ENCODE peak calls at places on chromosomes 13 and 19, in nine cellular contexts. W is testis, S is body of pancreas, T is BE2C, X is heart right ventricle, L is left ventricle myocardium inferior, H is adipocyte, I is neural progenitor cell, E is transverse colon. D is an unnamed sample.

GRCh38 chr13:93621051-93621450 is 394.4 kb downstream of the GPC6 start:
- DNase-seq in T (no peak), E (no peak), W (no peak), I (no peak), S (no peak), L (no peak), H (no peak), X (no peak), D (no peak)

GRCh38 chr19:30539981-30540380 is 167.8 kb downstream of the ZNF536 start:
- DNase-seq in I (no peak), E (no peak), H (no peak), L (no peak), X (no peak), W (no peak), S (no peak), T (no peak), D (no peak)

GRCh38 chr19:10580979-10581631 is 6.0 kb downstream of the AP1M2 start:
- DNase-seq in L (peak; percentile 85), X (peak; percentile 88), T (peak; percentile 91), H (peak; percentile 98), E (peak; percentile 91), W (peak; percentile 96), I (peak; percentile 97), S (peak; percentile 88), D (peak; percentile 96)

GRCh38 chr13:97068146-97068545 is 73.9 kb upstream of the OXGR1 start:
- DNase-seq in L (no peak), S (no peak), X (no peak), E (no peak), H (no peak), T (no peak), W (no peak), I (no peak), D (no peak)

GRCh38 chr13:68993154-68993553 is 1114.5 kb upstream of the ATXN8OS start:
- DNase-seq in S (no peak), L (no peak), T (no peak), I (no peak), H (no peak), W (no peak), E (no peak), X (no peak), D (no peak)

GRCh38 chr13:45799451-45799850 is 52.1 kb downstream of the SIAH3 start:
- DNase-seq in S (no peak), E (no peak), T (peak; percentile 37), H (no peak), I (peak; percentile 51), L (peak; percentile 48), W (no peak), X (no peak), D (peak; percentile 15)

GRCh38 chr13:102295316-102296048 is 106.4 kb downstream of the FGF14 start:
- DNase-seq in W (no peak), S (no peak), X (no peak), E (no peak), H (no peak), L (no peak), I (no peak), T (no peak), D (no peak)

GRCh38 chr13:28464861-28465260 is 30.1 kb downstream of the FLT1 start:
- DNase-seq in W (no peak), T (no peak), E (no peak), I (no peak), L (no peak), H (no peak), S (no peak), X (no peak), D (no peak)

GRCh38 chr13:112562254-112562653 is 25.7 kb downstream of the TUBGCP3 start:
- DNase-seq in E (no peak), X (no peak), I (no peak), L (no peak), T (no peak), S (no peak), W (no peak), H (no peak), D (no peak)

GRCh38 chr19:3760871-3761361 is 576 bp downstream of the APBA3 start:
- DNase-seq in X (peak; percentile 9), S (no peak), E (no peak), H (peak; percentile 35), W (no peak), L (no peak), I (no peak), T (no peak), D (no peak)

GRCh38 chr19:21430674-21431073 is 33.7 kb downstream of the ZNF493 start:
- DNase-seq in E (no peak), H (no peak), L (no peak), I (no peak), S (no peak), W (no peak), T (no peak), X (no peak), D (no peak)

GRCh38 chr13:30895773-30896172 is 10.3 kb upstream of the MEDAG start:
- DNase-seq in X (no peak), T (no peak), W (peak; percentile 67), H (peak; percentile 95), S (peak; percentile 45), L (peak; percentile 52), E (no peak), I (peak; percentile 22), D (no peak)

GRCh38 chr19:51783373-51783772 is 11.6 kb upstream of the FPR3 start:
- DNase-seq in I (no peak), E (no peak), W (no peak), H (no peak), S (no peak), T (no peak), X (no peak), L (no peak), D (peak; percentile 52)

GRCh38 chr13:59991395-59991794 is 172.3 kb downstream of the DIAPH3 start:
- DNase-seq in S (no peak), L (no peak), I (no peak), H (no peak), W (no peak), X (no peak), T (no peak), E (no peak), D (no peak)

GRCh38 chr19:29454109-29454508 is 71.7 kb upstream of the VSTM2B start:
- DNase-seq in S (no peak), E (no peak), T (no peak), I (no peak), L (no peak), H (no peak), X (no peak), W (no peak), D (peak; percentile 13)

GRCh38 chr19:42246143-42246868 is 3.9 kb upstream of the GSK3A start:
- DNase-seq in W (peak; percentile 88), L (peak; percentile 75), H (peak; percentile 91), T (peak; percentile 83), S (peak; percentile 72), X (peak; percentile 82), E (peak; percentile 74), I (peak; percentile 80), D (peak; percentile 81)

GRCh38 chr19:17136026-17136425 is 60.4 kb downstream of the MYO9B start:
- DNase-seq in E (no peak), H (peak; percentile 21), L (no peak), S (no peak), X (no peak), I (peak; percentile 20), W (no peak), T (no peak), D (peak; percentile 78)

GRCh38 chr13:49584771-49585182 is 581 bp downstream of the RCBTB1 start:
- DNase-seq in H (peak; percentile 46), L (no peak), X (no peak), E (no peak), S (no peak), I (peak; percentile 26), W (no peak), T (no peak), D (no peak)

GRCh38 chr13:23687614-23688013 is 117.4 kb downstream of the TNFRSF19 start:
- DNase-seq in W (no peak), S (no peak), X (no peak), H (no peak), L (no peak), I (no peak), E (no peak), T (no peak), D (no peak)
- H3K4me3 ChIP-seq in W (no peak overlapping the region), S (no peak overlapping the region), X (no peak overlapping the region), H (no peak overlapping the region), L (no peak overlapping the region), I (no peak overlapping the region), E (no peak overlapping the region), T (no peak overlapping the region), D (no peak overlapping the region)

DNA sequence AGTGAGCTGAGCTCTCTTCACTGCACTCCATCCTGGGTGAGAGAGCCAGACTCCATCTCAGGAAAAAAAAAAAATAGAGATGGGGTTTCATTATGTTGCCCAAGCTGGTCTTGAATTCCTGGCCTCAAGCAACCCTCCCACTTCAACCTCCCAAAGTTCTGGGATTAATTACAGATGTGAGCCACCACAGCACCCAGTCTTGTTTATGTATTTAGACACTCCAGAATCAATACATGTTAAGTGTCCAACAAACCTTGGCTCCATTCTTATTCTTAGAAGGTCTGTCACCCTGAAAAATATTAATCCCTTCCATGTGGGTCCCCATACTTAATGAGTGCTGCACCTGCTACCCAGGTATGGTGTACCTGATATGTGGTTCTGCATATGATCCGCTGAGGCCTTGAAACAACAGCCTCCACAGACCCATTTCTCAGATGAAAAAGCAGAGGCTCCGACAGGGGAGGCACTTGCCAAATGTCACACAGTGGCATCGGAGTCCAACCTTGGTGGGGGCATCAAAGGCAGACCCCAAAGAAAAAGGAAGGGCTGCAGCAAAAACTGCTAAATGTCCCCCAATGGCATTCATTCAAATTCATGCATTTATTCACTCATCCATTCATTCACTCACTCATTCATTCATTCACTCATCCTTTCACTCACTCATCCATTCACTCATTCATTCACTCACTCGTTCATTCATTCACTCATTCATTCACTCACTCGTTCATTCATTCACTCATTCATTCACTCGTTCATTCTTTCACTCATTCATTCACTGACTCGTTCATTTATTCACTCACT is 16.7 kb downstream of the TICAM1 start:
- DNase-seq in T (no peak), S (no peak), E (no peak), H (peak; percentile 62), L (no peak), W (no peak), I (no peak), X (no peak), D (no peak)
- H3K4me3 ChIP-seq in T (no peak overlapping the region), S (no peak overlapping the region), E (no peak overlapping the region), H (peak overlapping the region; percentile 70), L (peak overlapping the region; percentile 52), W (no peak overlapping the region), I (peak overlapping the region; percentile 26), X (peak overlapping the region; percentile 39), D (peak overlapping the region; percentile 59)

GRCh38 chr19:1775951-1776605 is 22.8 kb downstream of the ONECUT3 start:
- DNase-seq in W (no peak), L (no peak), X (no peak), E (no peak), T (no peak), H (no peak), I (no peak), S (no peak), D (no peak)
- H3K4me3 ChIP-seq in W (no peak overlapping the region), L (no peak overlapping the region), X (no peak overlapping the region), E (no peak overlapping the region), T (no peak overlapping the region), H (no peak overlapping the region), I (peak overlapping the region; percentile 2), S (no peak overlapping the region), D (no peak overlapping the region)

GRCh38 chr19:32976223-32976805 is 4.3 kb downstream of the FAAP24 start:
- DNase-seq in I (peak; percentile 43), E (peak; percentile 83), T (peak; percentile 79), H (peak; percentile 83), L (peak; percentile 69), W (peak; percentile 86), S (peak; percentile 71), X (peak; percentile 69), D (peak; percentile 92)

GRCh38 chr19:32971715-32972540 is at the start of the genes CEP89 and FAAP24:
- DNase-seq in H (peak; percentile 100), T (peak; percentile 98), S (peak; percentile 99), L (peak; percentile 97), X (peak; percentile 98), I (peak; percentile 99), W (peak; percentile 99), E (peak; percentile 99), D (peak; percentile 100)

GRCh38 chr19:32977269-32977668 is 5.2 kb downstream of the FAAP24 start:
- DNase-seq in T (no peak), E (peak; percentile 48), L (no peak), S (no peak), H (no peak), X (no peak), W (no peak), I (no peak), D (no peak)
- H3K4me3 ChIP-seq in T (no peak overlapping the region), E (no peak overlapping the region), L (no peak overlapping the region), S (no peak overlapping the region), H (no peak overlapping the region), X (no peak overlapping the region), W (no peak overlapping the region), I (no peak overlapping the region), D (no peak overlapping the region)